ENCODE peak calls at places on chromosomes 12 and 14, in five cellular contexts. One of them, this sample, is unnamed.

GRCh38 chr12:50387487-50387886 is 8.9 kb downstream of the FAM186A start:
- DNase-seq in transverse colon: no peak
- DNase-seq in fibroblast of mammary gland: peak; percentile 23
- DNase-seq in OCI-LY7: no peak
- DNase-seq in BJ: no peak
- DNase-seq in this sample: no peak

GRCh38 chr14:55593698-55594097 is 13.7 kb downstream of the KTN1 start:
- DNase-seq in transverse colon: no peak
- DNase-seq in fibroblast of mammary gland: no peak
- DNase-seq in OCI-LY7: no peak
- DNase-seq in BJ: no peak
- DNase-seq in this sample: no peak

GRCh38 chr12:95326450-95326849 is 108.8 kb downstream of the VEZT start:
- DNase-seq in transverse colon: no peak
- DNase-seq in fibroblast of mammary gland: peak; percentile 69
- DNase-seq in OCI-LY7: no peak
- DNase-seq in BJ: no peak
- DNase-seq in this sample: no peak

GRCh38 chr12:8692573-8692972 is 5.2 kb upstream of the RIMKLB start:
- DNase-seq in transverse colon: peak; percentile 45
- DNase-seq in fibroblast of mammary gland: peak; percentile 15
- DNase-seq in OCI-LY7: peak; percentile 93
- DNase-seq in BJ: no peak
- DNase-seq in this sample: peak; percentile 24

GRCh38 chr12:57276935-57277563 is 26.1 kb upstream of the STAC3 start:
- DNase-seq in transverse colon: no peak
- DNase-seq in fibroblast of mammary gland: peak; percentile 52
- DNase-seq in OCI-LY7: peak; percentile 38
- DNase-seq in BJ: no peak
- DNase-seq in this sample: peak; percentile 28

GRCh38 chr12:39393179-39393578 is 49.7 kb downstream of the KIF21A start:
- DNase-seq in transverse colon: no peak
- DNase-seq in fibroblast of mammary gland: no peak
- DNase-seq in OCI-LY7: no peak
- DNase-seq in BJ: no peak
- DNase-seq in this sample: no peak

GRCh38 chr12:111636209-111636928 is 37.3 kb upstream of the ATXN2 start:
- DNase-seq in transverse colon: peak; percentile 23
- DNase-seq in fibroblast of mammary gland: peak; percentile 57
- DNase-seq in OCI-LY7: no peak
- DNase-seq in BJ: peak; percentile 67
- DNase-seq in this sample: no peak

GRCh38 chr12:115354007-115354452 is 670.1 kb upstream of the TBX3 start:
- DNase-seq in transverse colon: peak; percentile 59
- DNase-seq in fibroblast of mammary gland: peak; percentile 98
- DNase-seq in OCI-LY7: no peak
- DNase-seq in BJ: peak; percentile 91
- DNase-seq in this sample: no peak

GRCh38 chr12:25875661-25876060 is 82.8 kb upstream of the RASSF8 start:
- DNase-seq in transverse colon: no peak
- DNase-seq in fibroblast of mammary gland: no peak
- DNase-seq in OCI-LY7: no peak
- DNase-seq in BJ: no peak
- DNase-seq in this sample: no peak

GRCh38 chr14:106875503-106875902 is 1349.1 kb downstream of the TMEM121 start:
- DNase-seq in transverse colon: peak; percentile 51
- DNase-seq in fibroblast of mammary gland: no peak
- DNase-seq in OCI-LY7: peak; percentile 86
- DNase-seq in BJ: no peak
- DNase-seq in this sample: peak; percentile 80

GRCh38 chr14:76867536-76868452 is 41.6 kb downstream of the LRRC74A start:
- DNase-seq in transverse colon: peak; percentile 17
- DNase-seq in fibroblast of mammary gland: no peak
- DNase-seq in OCI-LY7: no peak
- DNase-seq in BJ: no peak
- DNase-seq in this sample: no peak

DNA sequence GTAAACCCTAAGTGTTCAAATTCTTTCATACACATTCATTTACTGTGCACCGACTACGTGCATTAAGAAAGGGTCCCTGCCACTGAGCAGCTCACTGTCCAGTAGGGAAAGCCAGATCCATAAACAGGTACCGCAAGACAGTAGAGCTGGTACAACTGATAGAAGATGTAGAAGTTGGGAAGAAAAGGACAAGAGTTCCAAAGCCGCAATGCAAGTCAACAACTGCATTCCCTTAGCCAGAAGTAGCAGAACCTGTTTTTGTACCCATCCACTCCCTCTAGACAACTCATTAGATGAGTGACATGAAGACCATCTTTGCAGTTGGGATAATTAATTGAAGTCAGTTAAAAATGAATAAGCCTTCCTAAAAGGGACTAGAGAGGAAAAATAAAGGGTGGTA is 1.3 kb downstream of the SENP1 start:
- DNase-seq in transverse colon: no peak
- DNase-seq in fibroblast of mammary gland: no peak
- DNase-seq in OCI-LY7: peak; percentile 19
- DNase-seq in BJ: no peak
- DNase-seq in this sample: no peak
- H3K4me3 ChIP-seq in transverse colon: no peak overlapping the region
- H3K4me3 ChIP-seq in fibroblast of mammary gland: peak overlapping the region; percentile 91
- H3K4me3 ChIP-seq in OCI-LY7: peak overlapping the region; percentile 96
- H3K4me3 ChIP-seq in BJ: peak overlapping the region; percentile 88
- H3K4me3 ChIP-seq in this sample: peak overlapping the region; percentile 77

GRCh38 chr14:93319494-93319893 is 13.3 kb downstream of the BTBD7 start:
- DNase-seq in transverse colon: no peak
- DNase-seq in fibroblast of mammary gland: no peak
- DNase-seq in OCI-LY7: no peak
- DNase-seq in BJ: no peak
- DNase-seq in this sample: no peak
- H3K4me3 ChIP-seq in transverse colon: no peak overlapping the region
- H3K4me3 ChIP-seq in fibroblast of mammary gland: no peak overlapping the region
- H3K4me3 ChIP-seq in OCI-LY7: no peak overlapping the region
- H3K4me3 ChIP-seq in BJ: no peak overlapping the region
- H3K4me3 ChIP-seq in this sample: no peak overlapping the region

GRCh38 chr14:100587763-100588411 is 670 bp upstream of the BEGAIN start:
- DNase-seq in transverse colon: no peak
- DNase-seq in fibroblast of mammary gland: peak; percentile 53
- DNase-seq in OCI-LY7: no peak
- DNase-seq in BJ: no peak
- DNase-seq in this sample: no peak

GRCh38 chr14:100585448-100586152 is 1.6 kb downstream of the BEGAIN start:
- DNase-seq in transverse colon: no peak
- DNase-seq in fibroblast of mammary gland: no peak
- DNase-seq in OCI-LY7: no peak
- DNase-seq in BJ: no peak
- DNase-seq in this sample: no peak

GRCh38 chr14:100587248-100587762 is at the start of gene BEGAIN:
- DNase-seq in transverse colon: no peak
- DNase-seq in fibroblast of mammary gland: no peak
- DNase-seq in OCI-LY7: no peak
- DNase-seq in BJ: no peak
- DNase-seq in this sample: no peak

GRCh38 chr14:100586153-100586519 is 1.1 kb downstream of the BEGAIN start:
- DNase-seq in transverse colon: no peak
- DNase-seq in fibroblast of mammary gland: no peak
- DNase-seq in OCI-LY7: no peak
- DNase-seq in BJ: no peak
- DNase-seq in this sample: no peak

GRCh38 chr14:100586520-100587247 is 533 bp downstream of the BEGAIN start:
- DNase-seq in transverse colon: peak; percentile 55
- DNase-seq in fibroblast of mammary gland: peak; percentile 53
- DNase-seq in OCI-LY7: no peak
- DNase-seq in BJ: no peak
- DNase-seq in this sample: no peak
- H3K4me3 ChIP-seq in transverse colon: peak overlapping the region; percentile 31
- H3K4me3 ChIP-seq in fibroblast of mammary gland: peak overlapping the region; percentile 44
- H3K4me3 ChIP-seq in OCI-LY7: no peak overlapping the region
- H3K4me3 ChIP-seq in BJ: peak overlapping the region; percentile 46
- H3K4me3 ChIP-seq in this sample: no peak overlapping the region

GRCh38 chr14:104979758-104980591 is 1.8 kb upstream of the AHNAK2 start:
- DNase-seq in transverse colon: no peak
- DNase-seq in fibroblast of mammary gland: no peak
- DNase-seq in OCI-LY7: no peak
- DNase-seq in BJ: no peak
- DNase-seq in this sample: no peak
- H3K4me3 ChIP-seq in transverse colon: no peak overlapping the region
- H3K4me3 ChIP-seq in fibroblast of mammary gland: no peak overlapping the region
- H3K4me3 ChIP-seq in OCI-LY7: no peak overlapping the region
- H3K4me3 ChIP-seq in BJ: no peak overlapping the region
- H3K4me3 ChIP-seq in this sample: no peak overlapping the region

This sample was measured in Jurkat, Clone E6-1.